ENCODE peak calls at places on chromosomes 11 and 22, in four cellular contexts. S is tibial nerve, J is foreskin keratinocyte, P is tibial artery. L is an unnamed sample.

GRCh38 chr11:35781342-35782171 is 119.0 kb downstream of the TRIM44 start:
- DNase-seq in S (no peak), J (peak; percentile 32), P (no peak), L (no peak)

GRCh38 chr11:17366491-17366890 is 14.9 kb downstream of the NCR3LG1 start:
- DNase-seq in S (no peak), J (no peak), P (no peak), L (no peak)

GRCh38 chr22:45302047-45302446 is 7.7 kb upstream of the FAM118A start:
- DNase-seq in S (no peak), J (no peak), P (no peak), L (no peak)

GRCh38 chr11:125626381-125626950 is 1.5 kb downstream of the CHEK1 start:
- DNase-seq in S (no peak), J (no peak), P (no peak), L (no peak)

GRCh38 chr11:116517077-116517476 is 255.7 kb downstream of the BUD13 start:
- DNase-seq in S (no peak), J (no peak), P (no peak), L (no peak)

GRCh38 chr11:2519879-2520735 is 75.3 kb downstream of the KCNQ1 start:
- DNase-seq in S (peak; percentile 9), J (no peak), P (peak; percentile 10), L (no peak)

GRCh38 chr22:19510919-19511341 is 13.3 kb downstream of the CLDN5 start:
- DNase-seq in S (no peak), J (peak; percentile 95), P (no peak), L (peak; percentile 92)

GRCh38 chr22:46537946-46538815 is 761 bp upstream of the CELSR1 start:
- DNase-seq in S (no peak), J (peak; percentile 46), P (no peak), L (no peak)

GRCh38 chr11:7514099-7514725 is 413 bp downstream of the PPFIBP2 start:
- DNase-seq in S (no peak), J (no peak), P (peak; percentile 33), L (no peak)

GRCh38 chr11:113488931-113489351 is 13.7 kb upstream of the DRD2 start:
- DNase-seq in S (no peak), J (no peak), P (no peak), L (no peak)

DNA sequence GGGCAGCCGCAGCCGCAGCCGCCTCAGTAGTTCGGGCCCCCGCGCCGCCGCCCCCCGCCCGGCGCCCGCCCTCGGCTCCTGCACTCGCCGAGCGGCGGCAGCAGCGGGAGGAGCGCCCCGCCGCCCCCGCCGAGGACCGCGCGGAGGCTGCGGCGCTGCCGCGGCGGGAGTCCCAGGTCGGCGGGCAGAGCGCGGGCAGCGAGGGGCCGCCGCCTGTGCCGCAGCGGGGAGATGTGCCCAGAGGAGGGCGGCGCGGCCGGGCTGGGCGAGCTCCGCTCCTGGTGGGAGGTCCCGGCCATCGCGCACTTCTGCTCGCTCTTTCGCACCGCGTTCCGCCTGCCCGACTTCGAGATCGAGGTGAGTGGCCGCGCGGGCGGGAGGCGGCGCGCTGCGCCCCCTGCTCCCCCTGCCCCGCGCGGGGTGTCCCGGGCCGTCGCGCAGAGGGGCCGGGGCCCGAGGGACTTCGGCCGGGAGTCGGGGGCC is 334 bp downstream of the CECR2 start:
- DNase-seq in S (no peak), J (no peak), P (no peak), L (no peak)
- H3K27ac ChIP-seq in S (no peak overlapping the region), J (no peak overlapping the region), P (no peak overlapping the region), L (no peak overlapping the region)

DNA sequence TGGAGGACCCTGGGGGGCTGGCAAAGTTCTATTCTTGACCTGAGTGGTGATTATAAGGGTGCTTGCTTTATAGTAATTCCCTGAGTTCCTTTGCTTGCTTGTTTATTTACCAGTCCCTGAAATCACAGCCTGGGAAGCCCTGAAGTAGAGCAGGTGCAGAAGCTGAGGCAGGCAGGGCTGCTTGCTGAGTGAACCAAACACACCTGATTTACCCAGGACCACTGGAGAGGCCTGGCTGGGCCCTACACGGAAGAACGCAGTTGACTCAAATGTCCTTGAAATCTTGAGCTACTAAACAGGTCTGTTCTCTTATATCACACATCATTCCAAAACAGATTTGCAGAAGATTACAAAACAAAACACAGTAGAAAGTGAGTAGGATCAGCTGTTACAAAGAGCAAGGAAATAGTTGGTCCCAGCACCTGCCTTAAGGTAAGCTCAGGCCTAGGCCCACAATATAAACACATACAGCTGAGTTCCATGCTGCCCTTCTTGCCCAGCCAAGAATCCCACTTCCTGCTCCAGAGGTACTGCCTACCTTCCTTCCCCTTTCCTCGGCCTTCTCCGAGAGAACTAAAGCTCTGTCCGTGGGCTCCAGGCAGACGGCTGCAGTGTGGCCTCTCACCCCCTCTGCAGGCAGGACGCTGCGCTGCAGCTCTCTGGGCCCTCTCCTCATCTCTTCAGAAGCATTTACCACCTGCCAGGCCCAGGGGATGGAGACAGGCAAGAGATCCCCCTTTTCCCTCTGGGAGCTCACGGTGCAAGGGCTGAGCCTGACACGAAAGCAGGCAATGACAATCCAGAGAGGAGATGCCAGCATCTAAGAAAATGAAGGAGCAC is 46.1 kb upstream of the SCUBE2 start:
- DNase-seq in S (peak; percentile 53), J (peak; percentile 34), P (peak; percentile 74), L (no peak)
- H3K27ac ChIP-seq in S (no peak overlapping the region), J (no peak overlapping the region), P (peak overlapping the region; percentile 37), L (no peak overlapping the region)

GRCh38 chr11:119044708-119045107 is 12.3 kb downstream of the HYOU1 start:
- DNase-seq in S (no peak), J (no peak), P (no peak), L (no peak)

GRCh38 chr11:119049081-119049480 is 7.9 kb downstream of the HYOU1 start:
- DNase-seq in S (no peak), J (no peak), P (no peak), L (no peak)

GRCh38 chr11:119048644-119049043 is 8.4 kb downstream of the HYOU1 start:
- DNase-seq in S (no peak), J (no peak), P (no peak), L (no peak)

GRCh38 chr11:119047205-119047604 is 9.8 kb downstream of the HYOU1 start:
- DNase-seq in S (no peak), J (no peak), P (no peak), L (no peak)

GRCh38 chr11:119046489-119046888 is 10.5 kb downstream of the HYOU1 start:
- DNase-seq in S (no peak), J (no peak), P (no peak), L (no peak)
- H3K27ac ChIP-seq in S (no peak overlapping the region), J (no peak overlapping the region), P (no peak overlapping the region), L (no peak overlapping the region)

GRCh38 chr22:39115570-39115969 is 18.5 kb downstream of the APOBEC3H start:
- DNase-seq in S (no peak), J (no peak), P (no peak), L (no peak)

GRCh38 chr22:39115976-39116621 is 19.1 kb downstream of the APOBEC3H start:
- DNase-seq in S (no peak), J (no peak), P (no peak), L (no peak)

GRCh38 chr22:39110631-39111561 is 13.9 kb downstream of the APOBEC3H start:
- DNase-seq in S (no peak), J (no peak), P (no peak), L (peak; percentile 66)

GRCh38 chr22:39117585-39118191 is 20.6 kb downstream of the APOBEC3H start:
- DNase-seq in S (no peak), J (no peak), P (no peak), L (no peak)

GRCh38 chr22:39114157-39114511 is 17.1 kb downstream of the APOBEC3H start:
- DNase-seq in S (no peak), J (no peak), P (no peak), L (no peak)
- H3K27ac ChIP-seq in S (no peak overlapping the region), J (no peak overlapping the region), P (no peak overlapping the region), L (peak overlapping the region; percentile 41)

GRCh38 chr22:30210235-30210831 is 36.2 kb downstream of the LIF start:
- DNase-seq in S (no peak), J (peak; percentile 66), P (no peak), L (peak; percentile 83)

GRCh38 chr22:30211124-30211820 is 35.3 kb downstream of the LIF start:
- DNase-seq in S (no peak), J (no peak), P (no peak), L (no peak)

GRCh38 chr22:30208631-30209603 is 37.6 kb downstream of the LIF start:
- DNase-seq in S (peak; percentile 52), J (no peak), P (peak; percentile 74), L (no peak)

GRCh38 chr22:30206964-30207363 is 39.6 kb downstream of the LIF start:
- DNase-seq in S (no peak), J (peak; percentile 88), P (peak; percentile 57), L (no peak)

GRCh38 chr22:30209642-30210041 is 36.9 kb downstream of the LIF start:
- DNase-seq in S (no peak), J (no peak), P (no peak), L (no peak)
- H3K27ac ChIP-seq in S (no peak overlapping the region), J (peak overlapping the region; percentile 54), P (peak overlapping the region; percentile 75), L (peak overlapping the region; percentile 80)

GRCh38 chr11:73152861-73153483 is 10.9 kb upstream of the FCHSD2 start:
- DNase-seq in S (no peak), J (no peak), P (no peak), L (no peak)

GRCh38 chr11:73149105-73149504 is 7.0 kb upstream of the FCHSD2 start:
- DNase-seq in S (no peak), J (no peak), P (no peak), L (no peak)

GRCh38 chr11:73152086-73152853 is 10.2 kb upstream of the FCHSD2 start:
- DNase-seq in S (no peak), J (no peak), P (no peak), L (no peak)

GRCh38 chr11:73154178-73154577 is 12.1 kb upstream of the FCHSD2 start:
- DNase-seq in S (no peak), J (no peak), P (peak; percentile 36), L (no peak)

GRCh38 chr11:73151371-73151870 is 9.3 kb upstream of the FCHSD2 start:
- DNase-seq in S (no peak), J (no peak), P (no peak), L (no peak)
- H3K27ac ChIP-seq in S (peak overlapping the region; percentile 40), J (no peak overlapping the region), P (peak overlapping the region; percentile 29), L (no peak overlapping the region)

GRCh38 chr11:3833461-3833860 is 7.3 kb downstream of the RHOG start:
- DNase-seq in S (no peak), J (no peak), P (no peak), L (no peak)
- H3K27ac ChIP-seq in S (no peak overlapping the region), J (no peak overlapping the region), P (no peak overlapping the region), L (no peak overlapping the region)

GRCh38 chr11:75264971-75265370 is 24.4 kb downstream of the TPBGL start:
- DNase-seq in S (no peak), J (no peak), P (no peak), L (no peak)
- H3K27ac ChIP-seq in S (no peak overlapping the region), J (no peak overlapping the region), P (no peak overlapping the region), L (no peak overlapping the region)

L was measured in epithelial cell of prostate.